ENCODE peak calls at places on chromosomes 13 and 19, in eight cellular contexts. One of them, this sample, is unnamed.

GRCh38 chr19:35013047-35013819 is 13.1 kb downstream of the GRAMD1A start:
- DNase-seq in astrocyte of the spinal cord: peak; percentile 53
- DNase-seq in testis: peak; percentile 79
- DNase-seq in colonic mucosa: peak; percentile 78
- DNase-seq in choroid plexus epithelial cell: peak; percentile 79
- DNase-seq in cardiac muscle cell: peak; percentile 89
- DNase-seq in left lung: peak; percentile 72
- DNase-seq in foreskin fibroblast: peak; percentile 73
- DNase-seq in this sample: peak; percentile 16

GRCh38 chr13:59677966-59678814 is 485.5 kb downstream of the DIAPH3 start:
- DNase-seq in astrocyte of the spinal cord: peak; percentile 71
- DNase-seq in testis: peak; percentile 16
- DNase-seq in colonic mucosa: no peak
- DNase-seq in choroid plexus epithelial cell: peak; percentile 87
- DNase-seq in cardiac muscle cell: peak; percentile 83
- DNase-seq in left lung: no peak
- DNase-seq in foreskin fibroblast: peak; percentile 62
- DNase-seq in this sample: peak; percentile 71

GRCh38 chr13:38767506-38768265 is 80.8 kb downstream of the FREM2 start:
- DNase-seq in astrocyte of the spinal cord: no peak
- DNase-seq in testis: no peak
- DNase-seq in colonic mucosa: no peak
- DNase-seq in choroid plexus epithelial cell: peak; percentile 6
- DNase-seq in cardiac muscle cell: peak; percentile 2
- DNase-seq in left lung: no peak
- DNase-seq in foreskin fibroblast: no peak
- DNase-seq in this sample: no peak

GRCh38 chr19:16342002-16342715 is 17.5 kb downstream of the KLF2 start:
- DNase-seq in astrocyte of the spinal cord: peak; percentile 39
- DNase-seq in testis: peak; percentile 70
- DNase-seq in colonic mucosa: no peak
- DNase-seq in choroid plexus epithelial cell: no peak
- DNase-seq in cardiac muscle cell: peak; percentile 36
- DNase-seq in left lung: no peak
- DNase-seq in foreskin fibroblast: peak; percentile 41
- DNase-seq in this sample: no peak

GRCh38 chr19:36805364-36805763 is 32.8 kb upstream of the ZNF850 start:
- DNase-seq in astrocyte of the spinal cord: no peak
- DNase-seq in testis: no peak
- DNase-seq in colonic mucosa: no peak
- DNase-seq in choroid plexus epithelial cell: no peak
- DNase-seq in cardiac muscle cell: no peak
- DNase-seq in left lung: no peak
- DNase-seq in foreskin fibroblast: no peak
- DNase-seq in this sample: no peak

GRCh38 chr19:1967087-1967608 is 26.2 kb downstream of the CSNK1G2 start:
- DNase-seq in astrocyte of the spinal cord: no peak
- DNase-seq in testis: no peak
- DNase-seq in colonic mucosa: no peak
- DNase-seq in choroid plexus epithelial cell: no peak
- DNase-seq in cardiac muscle cell: no peak
- DNase-seq in left lung: no peak
- DNase-seq in foreskin fibroblast: no peak
- DNase-seq in this sample: no peak

GRCh38 chr19:45781282-45782161 is 768 bp downstream of the DMPK start:
- DNase-seq in astrocyte of the spinal cord: no peak
- DNase-seq in testis: no peak
- DNase-seq in colonic mucosa: no peak
- DNase-seq in choroid plexus epithelial cell: no peak
- DNase-seq in cardiac muscle cell: no peak
- DNase-seq in left lung: no peak
- DNase-seq in foreskin fibroblast: peak; percentile 56
- DNase-seq in this sample: no peak

GRCh38 chr13:114107686-114108081 is 24.7 kb downstream of the RASA3 start:
- DNase-seq in astrocyte of the spinal cord: peak; percentile 84
- DNase-seq in testis: no peak
- DNase-seq in colonic mucosa: no peak
- DNase-seq in choroid plexus epithelial cell: peak; percentile 82
- DNase-seq in cardiac muscle cell: peak; percentile 80
- DNase-seq in left lung: peak; percentile 50
- DNase-seq in foreskin fibroblast: peak; percentile 96
- DNase-seq in this sample: peak; percentile 87

GRCh38 chr19:572891-573825 is 762 bp downstream of the BSG start:
- DNase-seq in astrocyte of the spinal cord: peak; percentile 60
- DNase-seq in testis: peak; percentile 59
- DNase-seq in colonic mucosa: peak; percentile 60
- DNase-seq in choroid plexus epithelial cell: peak; percentile 65
- DNase-seq in cardiac muscle cell: peak; percentile 64
- DNase-seq in left lung: peak; percentile 67
- DNase-seq in foreskin fibroblast: peak; percentile 88
- DNase-seq in this sample: peak; percentile 43

GRCh38 chr13:92808007-92808406 is 418.6 kb upstream of the GPC6 start:
- DNase-seq in astrocyte of the spinal cord: no peak
- DNase-seq in testis: no peak
- DNase-seq in colonic mucosa: no peak
- DNase-seq in choroid plexus epithelial cell: no peak
- DNase-seq in cardiac muscle cell: no peak
- DNase-seq in left lung: no peak
- DNase-seq in foreskin fibroblast: no peak
- DNase-seq in this sample: no peak

GRCh38 chr19:1668339-1669123 is 16.1 kb upstream of the TCF3 start:
- DNase-seq in astrocyte of the spinal cord: no peak
- DNase-seq in testis: no peak
- DNase-seq in colonic mucosa: no peak
- DNase-seq in choroid plexus epithelial cell: peak; percentile 18
- DNase-seq in cardiac muscle cell: peak; percentile 14
- DNase-seq in left lung: no peak
- DNase-seq in foreskin fibroblast: peak; percentile 43
- DNase-seq in this sample: no peak

GRCh38 chr19:46613525-46613924 is 11.4 kb downstream of the PTGIR start:
- DNase-seq in astrocyte of the spinal cord: no peak
- DNase-seq in testis: no peak
- DNase-seq in colonic mucosa: no peak
- DNase-seq in choroid plexus epithelial cell: no peak
- DNase-seq in cardiac muscle cell: no peak
- DNase-seq in left lung: no peak
- DNase-seq in foreskin fibroblast: no peak
- DNase-seq in this sample: no peak

GRCh38 chr13:70034280-70034679 is 73.3 kb upstream of the ATXN8OS start:
- DNase-seq in astrocyte of the spinal cord: no peak
- DNase-seq in testis: no peak
- DNase-seq in colonic mucosa: no peak
- DNase-seq in choroid plexus epithelial cell: no peak
- DNase-seq in cardiac muscle cell: no peak
- DNase-seq in left lung: no peak
- DNase-seq in foreskin fibroblast: no peak
- DNase-seq in this sample: no peak

GRCh38 chr13:26019241-26019640 is 32.6 kb downstream of the SHISA2 start:
- DNase-seq in astrocyte of the spinal cord: no peak
- DNase-seq in testis: no peak
- DNase-seq in colonic mucosa: no peak
- DNase-seq in choroid plexus epithelial cell: no peak
- DNase-seq in cardiac muscle cell: no peak
- DNase-seq in left lung: no peak
- DNase-seq in foreskin fibroblast: no peak
- DNase-seq in this sample: no peak

GRCh38 chr19:14580623-14581237 is 2.2 kb upstream of the CLEC17A start:
- DNase-seq in astrocyte of the spinal cord: no peak
- DNase-seq in testis: no peak
- DNase-seq in colonic mucosa: no peak
- DNase-seq in choroid plexus epithelial cell: no peak
- DNase-seq in cardiac muscle cell: no peak
- DNase-seq in left lung: no peak
- DNase-seq in foreskin fibroblast: no peak
- DNase-seq in this sample: no peak

GRCh38 chr13:75079226-75079625 is 402.7 kb downstream of the TBC1D4 start:
- DNase-seq in astrocyte of the spinal cord: peak; percentile 74
- DNase-seq in testis: no peak
- DNase-seq in colonic mucosa: no peak
- DNase-seq in choroid plexus epithelial cell: peak; percentile 41
- DNase-seq in cardiac muscle cell: peak; percentile 32
- DNase-seq in left lung: no peak
- DNase-seq in foreskin fibroblast: peak; percentile 57
- DNase-seq in this sample: peak; percentile 4

GRCh38 chr13:87769445-87769844 is 98.3 kb downstream of the SLITRK5 start:
- DNase-seq in astrocyte of the spinal cord: no peak
- DNase-seq in testis: no peak
- DNase-seq in colonic mucosa: no peak
- DNase-seq in choroid plexus epithelial cell: no peak
- DNase-seq in cardiac muscle cell: no peak
- DNase-seq in left lung: no peak
- DNase-seq in foreskin fibroblast: no peak
- DNase-seq in this sample: no peak

GRCh38 chr13:60327551-60327950 is 69.5 kb upstream of the TDRD3 start:
- DNase-seq in astrocyte of the spinal cord: no peak
- DNase-seq in testis: no peak
- DNase-seq in colonic mucosa: no peak
- DNase-seq in choroid plexus epithelial cell: no peak
- DNase-seq in cardiac muscle cell: no peak
- DNase-seq in left lung: no peak
- DNase-seq in foreskin fibroblast: no peak
- DNase-seq in this sample: no peak

DNA sequence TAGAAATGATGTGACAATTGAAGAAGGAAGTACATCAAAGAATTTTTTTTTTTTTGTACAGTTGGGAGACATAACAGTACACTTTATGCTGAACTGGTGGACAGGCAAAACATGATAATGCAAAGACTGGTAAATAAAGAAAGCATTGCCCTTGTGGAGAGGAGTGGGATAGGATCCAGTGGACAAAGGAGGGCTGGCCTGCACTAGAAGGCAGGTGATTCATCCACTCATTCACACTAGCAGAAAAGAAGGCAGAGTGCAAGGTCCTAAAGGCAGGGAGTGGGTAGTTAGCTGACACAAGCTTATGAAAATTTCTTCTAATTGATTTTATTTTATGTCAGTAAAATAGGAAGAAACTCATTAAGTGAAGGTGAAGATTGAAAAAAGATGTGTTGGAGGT is 17.6 kb upstream of the NALCN start:
- DNase-seq in astrocyte of the spinal cord: no peak
- DNase-seq in testis: no peak
- DNase-seq in colonic mucosa: no peak
- DNase-seq in choroid plexus epithelial cell: no peak
- DNase-seq in cardiac muscle cell: no peak
- DNase-seq in left lung: no peak
- DNase-seq in foreskin fibroblast: no peak
- DNase-seq in this sample: no peak
- TF ChIP-seq CTCF in astrocyte of the spinal cord: no peak
- TF ChIP-seq CTCF in testis: no peak
- TF ChIP-seq CTCF in colonic mucosa: no peak
- TF ChIP-seq CTCF in choroid plexus epithelial cell: no peak
- TF ChIP-seq CTCF in cardiac muscle cell: no peak
- TF ChIP-seq CTCF in left lung: no peak
- TF ChIP-seq CTCF in foreskin fibroblast: no peak
- TF ChIP-seq CTCF in this sample: no peak

DNA sequence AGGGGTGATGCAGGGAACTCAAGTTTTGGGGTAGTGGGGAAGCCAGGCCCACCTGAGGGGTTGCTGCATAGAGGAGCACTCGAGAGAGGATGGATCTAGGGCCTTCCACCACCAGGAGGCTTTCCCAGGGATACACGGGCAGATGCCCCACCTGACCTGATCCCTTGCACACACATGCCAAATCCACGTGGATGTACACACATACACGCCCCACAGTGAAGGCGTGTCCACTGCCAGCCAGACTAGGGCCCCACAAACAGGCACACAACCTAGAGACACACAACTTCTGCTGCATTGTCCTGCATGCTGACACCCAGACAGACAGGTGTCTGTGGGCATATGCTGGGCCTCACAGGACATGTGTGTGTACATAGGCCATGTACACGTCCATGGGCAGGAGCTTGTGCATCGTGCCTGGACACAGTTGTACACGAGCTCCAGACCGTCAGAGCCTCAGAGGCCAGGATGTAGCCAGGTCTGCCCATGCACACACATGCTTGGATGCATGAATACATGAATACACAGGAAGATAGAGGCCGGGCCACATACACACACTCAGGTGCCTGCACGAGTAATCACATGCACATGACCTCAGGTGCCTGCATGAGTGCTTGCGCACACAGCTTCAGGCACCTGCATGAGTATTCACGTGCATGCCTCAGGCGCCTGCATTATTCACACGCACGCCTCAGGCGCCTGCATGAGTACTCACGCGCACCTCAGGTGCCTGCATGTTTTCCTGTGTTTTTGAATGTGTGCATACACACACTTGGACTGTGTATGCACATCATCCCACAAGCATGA is 8.9 kb downstream of the CCDC97 start:
- DNase-seq in astrocyte of the spinal cord: no peak
- DNase-seq in testis: no peak
- DNase-seq in colonic mucosa: no peak
- DNase-seq in choroid plexus epithelial cell: no peak
- DNase-seq in cardiac muscle cell: no peak
- DNase-seq in left lung: no peak
- DNase-seq in foreskin fibroblast: no peak
- DNase-seq in this sample: no peak
- TF ChIP-seq CTCF in astrocyte of the spinal cord: no peak
- TF ChIP-seq CTCF in testis: no peak
- TF ChIP-seq CTCF in colonic mucosa: no peak
- TF ChIP-seq CTCF in choroid plexus epithelial cell: no peak
- TF ChIP-seq CTCF in cardiac muscle cell: no peak
- TF ChIP-seq CTCF in left lung: no peak
- TF ChIP-seq CTCF in foreskin fibroblast: no peak
- TF ChIP-seq CTCF in this sample: peak; percentile 11

DNA sequence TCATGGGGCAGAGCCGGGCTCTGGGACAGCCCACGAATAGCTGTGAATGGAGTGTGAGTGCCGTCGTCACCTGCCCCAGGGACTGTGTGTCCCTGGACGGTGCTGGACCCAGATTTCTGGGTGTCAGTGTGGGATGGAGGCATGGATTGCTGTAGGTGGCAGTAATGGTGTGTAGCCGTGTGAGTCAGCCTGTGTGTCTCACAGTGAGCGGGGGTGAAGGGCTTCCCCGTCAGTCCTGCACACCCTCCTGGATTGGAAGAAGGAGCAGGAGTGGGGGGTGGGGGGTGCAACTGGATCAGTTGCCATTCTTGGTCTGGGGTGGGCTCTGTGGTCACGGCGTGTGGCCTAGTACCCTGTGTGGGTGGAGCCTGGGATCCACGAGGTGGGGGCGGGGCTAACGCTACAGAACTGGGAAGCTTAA is 6.5 kb upstream of the LTBP4 start:
- DNase-seq in astrocyte of the spinal cord: no peak
- DNase-seq in testis: no peak
- DNase-seq in colonic mucosa: no peak
- DNase-seq in choroid plexus epithelial cell: peak; percentile 39
- DNase-seq in cardiac muscle cell: no peak
- DNase-seq in left lung: no peak
- DNase-seq in foreskin fibroblast: peak; percentile 72
- DNase-seq in this sample: peak; percentile 47
- TF ChIP-seq CTCF in astrocyte of the spinal cord: no peak
- TF ChIP-seq CTCF in testis: no peak
- TF ChIP-seq CTCF in colonic mucosa: no peak
- TF ChIP-seq CTCF in choroid plexus epithelial cell: peak; percentile 30
- TF ChIP-seq CTCF in cardiac muscle cell: peak; percentile 12
- TF ChIP-seq CTCF in left lung: no peak
- TF ChIP-seq CTCF in foreskin fibroblast: no peak
- TF ChIP-seq CTCF in this sample: no peak

DNA sequence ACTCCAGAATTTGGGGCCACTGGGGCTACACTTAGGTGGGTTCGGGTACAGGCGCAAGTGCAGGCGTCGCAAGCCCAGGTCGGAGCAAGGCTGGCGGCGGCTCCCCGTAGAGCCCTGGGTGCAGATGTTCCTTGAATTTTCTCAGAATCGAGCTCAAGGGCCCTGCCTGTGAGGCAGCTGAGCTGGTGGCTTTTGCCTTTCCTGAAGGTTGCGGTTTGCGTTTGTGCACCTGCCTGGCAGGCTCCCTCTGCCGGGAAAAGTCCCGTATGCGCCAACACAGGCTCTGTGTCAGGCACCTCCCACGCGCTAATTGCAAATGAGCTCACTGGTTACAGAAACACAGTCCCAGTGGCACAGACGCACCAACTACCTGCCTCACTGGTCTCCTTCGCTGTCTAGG is 5.9 kb downstream of the DOHH start:
- DNase-seq in astrocyte of the spinal cord: no peak
- DNase-seq in testis: no peak
- DNase-seq in colonic mucosa: no peak
- DNase-seq in choroid plexus epithelial cell: no peak
- DNase-seq in cardiac muscle cell: no peak
- DNase-seq in left lung: no peak
- DNase-seq in foreskin fibroblast: no peak
- DNase-seq in this sample: no peak
- TF ChIP-seq CTCF in astrocyte of the spinal cord: no peak
- TF ChIP-seq CTCF in testis: no peak
- TF ChIP-seq CTCF in colonic mucosa: no peak
- TF ChIP-seq CTCF in choroid plexus epithelial cell: no peak
- TF ChIP-seq CTCF in cardiac muscle cell: no peak
- TF ChIP-seq CTCF in left lung: no peak
- TF ChIP-seq CTCF in foreskin fibroblast: no peak
- TF ChIP-seq CTCF in this sample: no peak